ENCODE peak calls at places on chromosome X, in four cellular contexts. U, Y, H and O are unnamed samples.

GRCh38 chrX:133921764-133922389 is 63.5 kb downstream of the GPC3 start:
- DNase-seq in U (peak; percentile 84), H (no peak), Y (no peak), O (peak; percentile 59)

GRCh38 chrX:15524417-15524816 is 23.8 kb downstream of the BMX start:
- DNase-seq in H (no peak), U (no peak), Y (peak; percentile 37), O (no peak)

GRCh38 chrX:34764842-34765241 is 107.8 kb upstream of the TMEM47 start:
- DNase-seq in Y (no peak), U (no peak), H (no peak), O (no peak)

GRCh38 chrX:39152106-39152649 is 350.9 kb downstream of the MID1IP1 start:
- DNase-seq in Y (no peak), U (peak; percentile 22), H (no peak), O (peak; percentile 29)

GRCh38 chrX:119942831-119943184 is 743 bp downstream of the NKAP start:
- DNase-seq in H (peak; percentile 8), Y (peak; percentile 37), U (no peak), O (no peak)

GRCh38 chrX:17521871-17522693 is 147.1 kb downstream of the NHS start:
- DNase-seq in H (no peak), Y (peak; percentile 79), U (no peak), O (peak; percentile 15)

GRCh38 chrX:134801267-134801666 is 143.0 kb upstream of the PLAC1 start:
- DNase-seq in H (no peak), U (no peak), Y (no peak), O (no peak)

GRCh38 chrX:115562492-115562872 is 1.5 kb downstream of the PLS3 start:
- DNase-seq in U (no peak), Y (peak; percentile 66), H (no peak), O (no peak)

GRCh38 chrX:3345281-3346081 is 971 bp downstream of the MXRA5 start:
- DNase-seq in Y (no peak), U (peak; percentile 42), H (no peak), O (no peak)

GRCh38 chrX:56833626-56834025 is 104.6 kb downstream of the NBDY start:
- DNase-seq in Y (no peak), U (no peak), H (no peak), O (no peak)

GRCh38 chrX:37347420-37347819 is 1.7 kb upstream of the PRRG1 start:
- DNase-seq in U (no peak), Y (no peak), H (no peak), O (no peak)

GRCh38 chrX:135256923-135257322 is 5.1 kb downstream of the ETDA start:
- DNase-seq in U (no peak), H (no peak), Y (no peak), O (no peak)

GRCh38 chrX:16076834-16077233 is 46.5 kb upstream of the GRPR start:
- DNase-seq in H (peak; percentile 28), U (no peak), Y (no peak), O (no peak)

GRCh38 chrX:110665636-110666035 is 130.0 kb downstream of the CHRDL1 start:
- DNase-seq in U (no peak), H (no peak), Y (no peak), O (no peak)

GRCh38 chrX:614136-614535 is 16.5 kb upstream of the SHOX start:
- DNase-seq in Y (no peak), H (no peak), U (no peak), O (no peak)

GRCh38 chrX:46770817-46771163 is 11.9 kb upstream of the SLC9A7 start:
- DNase-seq in H (peak; percentile 78), U (no peak), Y (peak; percentile 83), O (no peak)